ENCODE peak calls at places on chromosomes 1 and 21, in six cellular contexts. One of them, this sample, is unnamed.

GRCh38 chr1:14259191-14259757 is 339.2 kb upstream of the KAZN start:
- DNase-seq in HFF-Myc: no peak
- DNase-seq in stimulated activated CD4-positive, alpha-beta T cell treated with anti-CD3 and anti-CD28 coated beads, Interleukin-1b, Interleukin-23, amount 100 ng/mL, for 4 hours: no peak
- DNase-seq in activated T-cell treated with anti-CD3 and anti-CD28 coated beads for 1 hour: no peak
- DNase-seq in T-helper 1 cell: no peak
- DNase-seq in Calu3: no peak
- DNase-seq in this sample: peak; percentile 94

GRCh38 chr1:156816561-156817328 is at the start of gene SH2D2A:
- DNase-seq in activated T-cell treated with anti-CD3 and anti-CD28 coated beads for 1 hour: peak; percentile 88
- DNase-seq in stimulated activated CD4-positive, alpha-beta T cell treated with anti-CD3 and anti-CD28 coated beads, Interleukin-1b, Interleukin-23, amount 100 ng/mL, for 4 hours: peak; percentile 90
- DNase-seq in HFF-Myc: no peak
- DNase-seq in T-helper 1 cell: peak; percentile 95
- DNase-seq in Calu3: no peak
- DNase-seq in this sample: no peak

GRCh38 chr21:44701541-44701940 is 4.6 kb downstream of the KRTAP10-12 start:
- DNase-seq in HFF-Myc: no peak
- DNase-seq in T-helper 1 cell: no peak
- DNase-seq in activated T-cell treated with anti-CD3 and anti-CD28 coated beads for 1 hour: no peak
- DNase-seq in stimulated activated CD4-positive, alpha-beta T cell treated with anti-CD3 and anti-CD28 coated beads, Interleukin-1b, Interleukin-23, amount 100 ng/mL, for 4 hours: no peak
- DNase-seq in Calu3: no peak
- DNase-seq in this sample: no peak

GRCh38 chr1:46413596-46413985 is 19.5 kb downstream of the FAAH start:
- DNase-seq in Calu3: peak; percentile 22
- DNase-seq in stimulated activated CD4-positive, alpha-beta T cell treated with anti-CD3 and anti-CD28 coated beads, Interleukin-1b, Interleukin-23, amount 100 ng/mL, for 4 hours: no peak
- DNase-seq in HFF-Myc: no peak
- DNase-seq in activated T-cell treated with anti-CD3 and anti-CD28 coated beads for 1 hour: no peak
- DNase-seq in T-helper 1 cell: no peak
- DNase-seq in this sample: no peak

GRCh38 chr1:10774615-10775310 is 21.7 kb downstream of the CASZ1 start:
- DNase-seq in stimulated activated CD4-positive, alpha-beta T cell treated with anti-CD3 and anti-CD28 coated beads, Interleukin-1b, Interleukin-23, amount 100 ng/mL, for 4 hours: no peak
- DNase-seq in T-helper 1 cell: no peak
- DNase-seq in activated T-cell treated with anti-CD3 and anti-CD28 coated beads for 1 hour: no peak
- DNase-seq in Calu3: no peak
- DNase-seq in HFF-Myc: no peak
- DNase-seq in this sample: no peak

GRCh38 chr1:233367057-233367759 is 39.7 kb downstream of the MAP3K21 start:
- DNase-seq in HFF-Myc: peak; percentile 19
- DNase-seq in Calu3: peak; percentile 64
- DNase-seq in T-helper 1 cell: no peak
- DNase-seq in activated T-cell treated with anti-CD3 and anti-CD28 coated beads for 1 hour: no peak
- DNase-seq in stimulated activated CD4-positive, alpha-beta T cell treated with anti-CD3 and anti-CD28 coated beads, Interleukin-1b, Interleukin-23, amount 100 ng/mL, for 4 hours: no peak
- DNase-seq in this sample: no peak

GRCh38 chr1:88655685-88656299 is 28.3 kb upstream of the PKN2 start:
- DNase-seq in Calu3: no peak
- DNase-seq in stimulated activated CD4-positive, alpha-beta T cell treated with anti-CD3 and anti-CD28 coated beads, Interleukin-1b, Interleukin-23, amount 100 ng/mL, for 4 hours: no peak
- DNase-seq in HFF-Myc: no peak
- DNase-seq in activated T-cell treated with anti-CD3 and anti-CD28 coated beads for 1 hour: no peak
- DNase-seq in T-helper 1 cell: no peak
- DNase-seq in this sample: no peak

GRCh38 chr1:151980287-151981177 is 13.1 kb downstream of the S100A10 start:
- DNase-seq in T-helper 1 cell: no peak
- DNase-seq in activated T-cell treated with anti-CD3 and anti-CD28 coated beads for 1 hour: no peak
- DNase-seq in Calu3: no peak
- DNase-seq in stimulated activated CD4-positive, alpha-beta T cell treated with anti-CD3 and anti-CD28 coated beads, Interleukin-1b, Interleukin-23, amount 100 ng/mL, for 4 hours: no peak
- DNase-seq in HFF-Myc: no peak
- DNase-seq in this sample: peak; percentile 50

GRCh38 chr1:204377800-204378608 is 18.3 kb upstream of the PLEKHA6 start:
- DNase-seq in T-helper 1 cell: no peak
- DNase-seq in HFF-Myc: no peak
- DNase-seq in stimulated activated CD4-positive, alpha-beta T cell treated with anti-CD3 and anti-CD28 coated beads, Interleukin-1b, Interleukin-23, amount 100 ng/mL, for 4 hours: peak; percentile 35
- DNase-seq in Calu3: peak; percentile 80
- DNase-seq in activated T-cell treated with anti-CD3 and anti-CD28 coated beads for 1 hour: peak; percentile 46
- DNase-seq in this sample: no peak

GRCh38 chr1:244012232-244012631 is 38.9 kb upstream of the ZBTB18 start:
- DNase-seq in HFF-Myc: no peak
- DNase-seq in activated T-cell treated with anti-CD3 and anti-CD28 coated beads for 1 hour: no peak
- DNase-seq in Calu3: peak; percentile 7
- DNase-seq in T-helper 1 cell: no peak
- DNase-seq in stimulated activated CD4-positive, alpha-beta T cell treated with anti-CD3 and anti-CD28 coated beads, Interleukin-1b, Interleukin-23, amount 100 ng/mL, for 4 hours: no peak
- DNase-seq in this sample: peak; percentile 22

GRCh38 chr1:110918016-110918415 is 45.1 kb downstream of the CD53 start:
- DNase-seq in HFF-Myc: no peak
- DNase-seq in stimulated activated CD4-positive, alpha-beta T cell treated with anti-CD3 and anti-CD28 coated beads, Interleukin-1b, Interleukin-23, amount 100 ng/mL, for 4 hours: no peak
- DNase-seq in Calu3: no peak
- DNase-seq in activated T-cell treated with anti-CD3 and anti-CD28 coated beads for 1 hour: no peak
- DNase-seq in T-helper 1 cell: no peak
- DNase-seq in this sample: no peak

GRCh38 chr1:8702121-8702520 is 115.3 kb downstream of the RERE start:
- DNase-seq in stimulated activated CD4-positive, alpha-beta T cell treated with anti-CD3 and anti-CD28 coated beads, Interleukin-1b, Interleukin-23, amount 100 ng/mL, for 4 hours: no peak
- DNase-seq in HFF-Myc: no peak
- DNase-seq in T-helper 1 cell: no peak
- DNase-seq in Calu3: peak; percentile 61
- DNase-seq in activated T-cell treated with anti-CD3 and anti-CD28 coated beads for 1 hour: no peak
- DNase-seq in this sample: no peak

GRCh38 chr1:108893141-108893530 is 16.4 kb downstream of the GPSM2 start:
- DNase-seq in HFF-Myc: no peak
- DNase-seq in activated T-cell treated with anti-CD3 and anti-CD28 coated beads for 1 hour: no peak
- DNase-seq in stimulated activated CD4-positive, alpha-beta T cell treated with anti-CD3 and anti-CD28 coated beads, Interleukin-1b, Interleukin-23, amount 100 ng/mL, for 4 hours: no peak
- DNase-seq in Calu3: no peak
- DNase-seq in T-helper 1 cell: no peak
- DNase-seq in this sample: no peak

GRCh38 chr1:59967141-59967697 is 40.6 kb upstream of the CYP2J2 start:
- DNase-seq in activated T-cell treated with anti-CD3 and anti-CD28 coated beads for 1 hour: no peak
- DNase-seq in T-helper 1 cell: no peak
- DNase-seq in Calu3: no peak
- DNase-seq in stimulated activated CD4-positive, alpha-beta T cell treated with anti-CD3 and anti-CD28 coated beads, Interleukin-1b, Interleukin-23, amount 100 ng/mL, for 4 hours: no peak
- DNase-seq in HFF-Myc: no peak
- DNase-seq in this sample: no peak

GRCh38 chr1:205285391-205286101 is 36.0 kb downstream of the NUAK2 start:
- DNase-seq in T-helper 1 cell: peak; percentile 41
- DNase-seq in activated T-cell treated with anti-CD3 and anti-CD28 coated beads for 1 hour: peak; percentile 32
- DNase-seq in HFF-Myc: no peak
- DNase-seq in Calu3: no peak
- DNase-seq in stimulated activated CD4-positive, alpha-beta T cell treated with anti-CD3 and anti-CD28 coated beads, Interleukin-1b, Interleukin-23, amount 100 ng/mL, for 4 hours: peak; percentile 21
- DNase-seq in this sample: peak; percentile 38

GRCh38 chr1:26726784-26727183 is 31.0 kb downstream of the ARID1A start:
- DNase-seq in HFF-Myc: no peak
- DNase-seq in activated T-cell treated with anti-CD3 and anti-CD28 coated beads for 1 hour: no peak
- DNase-seq in T-helper 1 cell: no peak
- DNase-seq in Calu3: no peak
- DNase-seq in stimulated activated CD4-positive, alpha-beta T cell treated with anti-CD3 and anti-CD28 coated beads, Interleukin-1b, Interleukin-23, amount 100 ng/mL, for 4 hours: no peak
- DNase-seq in this sample: no peak

GRCh38 chr1:24489674-24490073 is 13.0 kb upstream of the RCAN3 start:
- DNase-seq in Calu3: no peak
- DNase-seq in HFF-Myc: no peak
- DNase-seq in activated T-cell treated with anti-CD3 and anti-CD28 coated beads for 1 hour: no peak
- DNase-seq in stimulated activated CD4-positive, alpha-beta T cell treated with anti-CD3 and anti-CD28 coated beads, Interleukin-1b, Interleukin-23, amount 100 ng/mL, for 4 hours: no peak
- DNase-seq in T-helper 1 cell: no peak
- DNase-seq in this sample: no peak

GRCh38 chr1:111516008-111516535 is 12.6 kb upstream of the ADORA3 start:
- DNase-seq in T-helper 1 cell: no peak
- DNase-seq in HFF-Myc: peak; percentile 33
- DNase-seq in activated T-cell treated with anti-CD3 and anti-CD28 coated beads for 1 hour: no peak
- DNase-seq in stimulated activated CD4-positive, alpha-beta T cell treated with anti-CD3 and anti-CD28 coated beads, Interleukin-1b, Interleukin-23, amount 100 ng/mL, for 4 hours: no peak
- DNase-seq in Calu3: no peak
- DNase-seq in this sample: peak; percentile 61

GRCh38 chr1:203406446-203407045 is 55.6 kb upstream of the FMOD start:
- DNase-seq in stimulated activated CD4-positive, alpha-beta T cell treated with anti-CD3 and anti-CD28 coated beads, Interleukin-1b, Interleukin-23, amount 100 ng/mL, for 4 hours: no peak
- DNase-seq in activated T-cell treated with anti-CD3 and anti-CD28 coated beads for 1 hour: no peak
- DNase-seq in T-helper 1 cell: no peak
- DNase-seq in Calu3: no peak
- DNase-seq in HFF-Myc: no peak
- DNase-seq in this sample: peak; percentile 52

GRCh38 chr1:74729741-74730478 is 2.9 kb downstream of the CRYZ start:
- DNase-seq in activated T-cell treated with anti-CD3 and anti-CD28 coated beads for 1 hour: no peak
- DNase-seq in T-helper 1 cell: no peak
- DNase-seq in HFF-Myc: peak; percentile 63
- DNase-seq in stimulated activated CD4-positive, alpha-beta T cell treated with anti-CD3 and anti-CD28 coated beads, Interleukin-1b, Interleukin-23, amount 100 ng/mL, for 4 hours: no peak
- DNase-seq in Calu3: no peak
- DNase-seq in this sample: no peak

GRCh38 chr1:16324456-16324890 is 27.8 kb downstream of the FBXO42 start:
- DNase-seq in Calu3: peak; percentile 6
- DNase-seq in T-helper 1 cell: no peak
- DNase-seq in stimulated activated CD4-positive, alpha-beta T cell treated with anti-CD3 and anti-CD28 coated beads, Interleukin-1b, Interleukin-23, amount 100 ng/mL, for 4 hours: no peak
- DNase-seq in HFF-Myc: peak; percentile 58
- DNase-seq in activated T-cell treated with anti-CD3 and anti-CD28 coated beads for 1 hour: no peak
- DNase-seq in this sample: peak; percentile 28

GRCh38 chr1:108016451-108016920 is 51.5 kb upstream of the VAV3 start:
- DNase-seq in stimulated activated CD4-positive, alpha-beta T cell treated with anti-CD3 and anti-CD28 coated beads, Interleukin-1b, Interleukin-23, amount 100 ng/mL, for 4 hours: no peak
- DNase-seq in HFF-Myc: no peak
- DNase-seq in activated T-cell treated with anti-CD3 and anti-CD28 coated beads for 1 hour: no peak
- DNase-seq in Calu3: no peak
- DNase-seq in T-helper 1 cell: no peak
- DNase-seq in this sample: no peak

GRCh38 chr1:34684246-34684645 is 70.6 kb upstream of the GJB5 start:
- DNase-seq in T-helper 1 cell: no peak
- DNase-seq in HFF-Myc: no peak
- DNase-seq in activated T-cell treated with anti-CD3 and anti-CD28 coated beads for 1 hour: no peak
- DNase-seq in stimulated activated CD4-positive, alpha-beta T cell treated with anti-CD3 and anti-CD28 coated beads, Interleukin-1b, Interleukin-23, amount 100 ng/mL, for 4 hours: no peak
- DNase-seq in Calu3: no peak
- DNase-seq in this sample: no peak

GRCh38 chr1:210328746-210329488 is at the start of gene HHAT:
- DNase-seq in activated T-cell treated with anti-CD3 and anti-CD28 coated beads for 1 hour: peak; percentile 34
- DNase-seq in T-helper 1 cell: peak; percentile 36
- DNase-seq in HFF-Myc: no peak
- DNase-seq in stimulated activated CD4-positive, alpha-beta T cell treated with anti-CD3 and anti-CD28 coated beads, Interleukin-1b, Interleukin-23, amount 100 ng/mL, for 4 hours: peak; percentile 27
- DNase-seq in Calu3: peak; percentile 84
- DNase-seq in this sample: peak; percentile 70

GRCh38 chr1:5810553-5811270 is 181.5 kb downstream of the NPHP4 start:
- DNase-seq in HFF-Myc: no peak
- DNase-seq in T-helper 1 cell: no peak
- DNase-seq in stimulated activated CD4-positive, alpha-beta T cell treated with anti-CD3 and anti-CD28 coated beads, Interleukin-1b, Interleukin-23, amount 100 ng/mL, for 4 hours: no peak
- DNase-seq in activated T-cell treated with anti-CD3 and anti-CD28 coated beads for 1 hour: no peak
- DNase-seq in Calu3: no peak
- DNase-seq in this sample: no peak

GRCh38 chr1:20485527-20486456 is at the start of gene CAMK2N1:
- DNase-seq in T-helper 1 cell: peak; percentile 45
- DNase-seq in Calu3: peak; percentile 68
- DNase-seq in activated T-cell treated with anti-CD3 and anti-CD28 coated beads for 1 hour: peak; percentile 43
- DNase-seq in HFF-Myc: no peak
- DNase-seq in stimulated activated CD4-positive, alpha-beta T cell treated with anti-CD3 and anti-CD28 coated beads, Interleukin-1b, Interleukin-23, amount 100 ng/mL, for 4 hours: peak; percentile 41
- DNase-seq in this sample: peak; percentile 75

This sample was measured in uterus.